ENCODE peak calls at places on chromosome 14, in seven cellular contexts. One of them, this sample, is unnamed. For H3K4me1, the result is how much of the 10 kb centered on the place peaks cover.

GRCh38 chr14:71789005-71789404 is 143.2 kb upstream of the RGS6 start:
- DNase-seq in GM23248: no peak
- DNase-seq in naive thymus-derived CD4-positive, alpha-beta T cell: no peak
- DNase-seq in mammary epithelial cell: no peak
- DNase-seq in endodermal cell: no peak
- DNase-seq in adrenal gland: no peak
- DNase-seq in upper lobe of left lung: no peak
- DNase-seq in this sample: no peak

GRCh38 chr14:20327005-20327869 is 5.8 kb downstream of the CCNB1IP1 start:
- DNase-seq in adrenal gland: peak
- DNase-seq in endodermal cell: no peak
- DNase-seq in naive thymus-derived CD4-positive, alpha-beta T cell: peak
- DNase-seq in upper lobe of left lung: no peak
- DNase-seq in GM23248: peak
- DNase-seq in mammary epithelial cell: peak
- DNase-seq in this sample: peak

GRCh38 chr14:98685725-98686124 is 586.3 kb downstream of the BCL11B start:
- DNase-seq in GM23248: no peak
- DNase-seq in naive thymus-derived CD4-positive, alpha-beta T cell: no peak
- DNase-seq in adrenal gland: no peak
- DNase-seq in endodermal cell: no peak
- DNase-seq in mammary epithelial cell: no peak
- DNase-seq in upper lobe of left lung: no peak
- DNase-seq in this sample: no peak

GRCh38 chr14:45686771-45687170 is 433.8 kb upstream of the MIS18BP1 start:
- DNase-seq in mammary epithelial cell: no peak
- DNase-seq in GM23248: no peak
- DNase-seq in naive thymus-derived CD4-positive, alpha-beta T cell: no peak
- DNase-seq in upper lobe of left lung: no peak
- DNase-seq in adrenal gland: no peak
- DNase-seq in endodermal cell: no peak
- DNase-seq in this sample: peak

GRCh38 chr14:39102265-39102968 is 618 bp downstream of the SEC23A start:
- DNase-seq in adrenal gland: peak
- DNase-seq in GM23248: peak
- DNase-seq in upper lobe of left lung: peak
- DNase-seq in naive thymus-derived CD4-positive, alpha-beta T cell: peak
- DNase-seq in mammary epithelial cell: peak
- DNase-seq in endodermal cell: no peak
- DNase-seq in this sample: peak

GRCh38 chr14:72788972-72789728 is 104.8 kb downstream of the DPF3 start:
- DNase-seq in mammary epithelial cell: no peak
- DNase-seq in upper lobe of left lung: no peak
- DNase-seq in endodermal cell: peak
- DNase-seq in GM23248: no peak
- DNase-seq in adrenal gland: no peak
- DNase-seq in naive thymus-derived CD4-positive, alpha-beta T cell: no peak
- DNase-seq in this sample: no peak

GRCh38 chr14:99316281-99317163 is 44.5 kb upstream of the BCL11B start:
- DNase-seq in GM23248: no peak
- DNase-seq in adrenal gland: no peak
- DNase-seq in endodermal cell: no peak
- DNase-seq in mammary epithelial cell: no peak
- DNase-seq in upper lobe of left lung: no peak
- DNase-seq in naive thymus-derived CD4-positive, alpha-beta T cell: no peak
- DNase-seq in this sample: no peak

GRCh38 chr14:86450075-86450474 is 920.1 kb downstream of the FLRT2 start:
- DNase-seq in adrenal gland: no peak
- DNase-seq in naive thymus-derived CD4-positive, alpha-beta T cell: no peak
- DNase-seq in endodermal cell: no peak
- DNase-seq in GM23248: no peak
- DNase-seq in upper lobe of left lung: no peak
- DNase-seq in mammary epithelial cell: no peak
- DNase-seq in this sample: no peak

GRCh38 chr14:23421594-23421993 is 13.5 kb upstream of the MYH6 start:
- DNase-seq in adrenal gland: no peak
- DNase-seq in endodermal cell: no peak
- DNase-seq in GM23248: no peak
- DNase-seq in naive thymus-derived CD4-positive, alpha-beta T cell: no peak
- DNase-seq in mammary epithelial cell: no peak
- DNase-seq in upper lobe of left lung: no peak
- DNase-seq in this sample: no peak

GRCh38 chr14:67508973-67509372 is 20.5 kb upstream of the TMEM229B start:
- DNase-seq in adrenal gland: no peak
- DNase-seq in naive thymus-derived CD4-positive, alpha-beta T cell: no peak
- DNase-seq in endodermal cell: no peak
- DNase-seq in upper lobe of left lung: no peak
- DNase-seq in GM23248: no peak
- DNase-seq in mammary epithelial cell: no peak
- DNase-seq in this sample: no peak
- H3K4me1 ChIP-seq in adrenal gland: half or more
- H3K4me1 ChIP-seq in naive thymus-derived CD4-positive, alpha-beta T cell: under half
- H3K4me1 ChIP-seq in endodermal cell: under half
- H3K4me1 ChIP-seq in upper lobe of left lung: under half
- H3K4me1 ChIP-seq in GM23248: under half
- H3K4me1 ChIP-seq in mammary epithelial cell: under half
- H3K4me1 ChIP-seq in this sample: under half

DNA sequence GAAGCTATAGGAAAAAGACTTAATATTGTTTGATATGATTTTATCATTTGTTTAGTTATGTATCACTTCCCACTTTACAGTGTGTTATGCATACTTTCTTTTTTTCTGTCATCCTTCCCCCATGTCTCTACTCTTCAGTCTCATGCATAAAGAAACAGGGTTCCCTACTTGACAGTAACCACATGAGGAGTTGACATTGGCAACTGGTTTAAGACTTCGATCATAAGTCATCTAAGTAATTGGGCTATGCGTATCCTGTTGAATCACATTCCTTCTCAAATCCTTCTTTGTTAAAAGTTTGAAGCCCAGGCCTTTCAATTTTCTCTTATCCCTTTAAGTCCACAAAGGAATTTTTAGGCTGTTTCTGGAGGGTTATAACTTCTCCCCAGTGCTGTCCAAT is 358.7 kb downstream of the RAD51B start:
- DNase-seq in endodermal cell: no peak
- DNase-seq in adrenal gland: no peak
- DNase-seq in naive thymus-derived CD4-positive, alpha-beta T cell: no peak
- DNase-seq in mammary epithelial cell: no peak
- DNase-seq in GM23248: no peak
- DNase-seq in upper lobe of left lung: no peak
- DNase-seq in this sample: no peak
- H3K4me1 ChIP-seq in endodermal cell: under half
- H3K4me1 ChIP-seq in adrenal gland: under half
- H3K4me1 ChIP-seq in naive thymus-derived CD4-positive, alpha-beta T cell: under half
- H3K4me1 ChIP-seq in mammary epithelial cell: under half
- H3K4me1 ChIP-seq in GM23248: under half
- H3K4me1 ChIP-seq in upper lobe of left lung: under half
- H3K4me1 ChIP-seq in this sample: under half

GRCh38 chr14:103110681-103111296 is 12.5 kb upstream of the TNFAIP2 start:
- DNase-seq in upper lobe of left lung: no peak
- DNase-seq in GM23248: no peak
- DNase-seq in mammary epithelial cell: no peak
- DNase-seq in naive thymus-derived CD4-positive, alpha-beta T cell: no peak
- DNase-seq in endodermal cell: no peak
- DNase-seq in adrenal gland: no peak
- DNase-seq in this sample: peak
- H3K4me1 ChIP-seq in upper lobe of left lung: under half
- H3K4me1 ChIP-seq in GM23248: under half
- H3K4me1 ChIP-seq in mammary epithelial cell: under half
- H3K4me1 ChIP-seq in naive thymus-derived CD4-positive, alpha-beta T cell: under half
- H3K4me1 ChIP-seq in endodermal cell: under half
- H3K4me1 ChIP-seq in adrenal gland: under half
- H3K4me1 ChIP-seq in this sample: half or more

DNA sequence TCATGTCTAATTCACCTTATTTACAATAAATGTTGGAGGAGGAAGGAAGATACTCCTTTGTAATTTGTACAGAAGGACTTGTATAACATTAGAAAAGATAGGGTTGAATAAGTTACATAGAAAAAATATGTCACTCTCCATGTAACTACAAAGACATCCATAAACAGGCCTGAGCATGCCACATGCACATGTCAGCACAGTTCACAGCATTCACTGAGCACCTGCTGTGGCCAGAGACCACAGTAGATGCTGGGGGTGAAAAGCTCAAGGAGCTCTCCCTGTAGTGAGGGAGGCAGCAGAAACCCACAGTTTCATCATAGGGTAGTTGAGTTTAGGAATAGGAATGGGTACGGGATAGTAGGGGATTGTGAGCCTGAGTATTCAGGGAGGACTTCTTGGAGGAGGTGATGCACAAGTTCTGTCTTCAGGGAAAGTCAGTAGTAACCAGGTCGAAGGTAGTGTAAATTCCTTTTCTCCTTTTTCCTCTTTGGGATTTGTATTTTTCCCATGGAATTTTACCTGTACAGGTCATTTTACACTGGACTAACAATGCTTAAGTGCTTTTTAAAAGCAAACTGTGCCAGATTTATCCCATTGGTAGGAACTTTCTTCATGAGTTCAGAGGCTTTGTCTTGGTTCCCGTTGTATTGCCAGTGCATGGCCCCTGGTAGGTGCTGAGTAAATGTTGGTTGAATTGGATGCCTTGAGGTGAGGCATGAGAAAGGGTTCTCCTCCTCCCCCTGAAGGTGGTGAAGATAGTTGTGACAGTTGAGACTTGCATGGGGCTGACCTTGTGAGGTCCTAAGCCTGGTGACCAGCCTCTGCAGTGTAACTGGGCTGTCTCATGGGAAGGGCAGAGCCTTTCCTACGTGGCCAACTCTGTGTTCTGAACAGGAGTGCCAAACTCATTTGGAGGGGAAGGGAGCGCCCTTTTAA is 20.2 kb downstream of the PRKCH start:
- DNase-seq in mammary epithelial cell: peak
- DNase-seq in endodermal cell: no peak
- DNase-seq in adrenal gland: no peak
- DNase-seq in naive thymus-derived CD4-positive, alpha-beta T cell: no peak
- DNase-seq in GM23248: no peak
- DNase-seq in upper lobe of left lung: no peak
- DNase-seq in this sample: no peak
- H3K4me1 ChIP-seq in mammary epithelial cell: under half
- H3K4me1 ChIP-seq in endodermal cell: under half
- H3K4me1 ChIP-seq in adrenal gland: under half
- H3K4me1 ChIP-seq in naive thymus-derived CD4-positive, alpha-beta T cell: half or more
- H3K4me1 ChIP-seq in GM23248: under half
- H3K4me1 ChIP-seq in upper lobe of left lung: half or more
- H3K4me1 ChIP-seq in this sample: under half

GRCh38 chr14:65071544-65071943 is 30.8 kb downstream of the MAX start:
- DNase-seq in endodermal cell: no peak
- DNase-seq in adrenal gland: no peak
- DNase-seq in mammary epithelial cell: no peak
- DNase-seq in upper lobe of left lung: no peak
- DNase-seq in GM23248: no peak
- DNase-seq in naive thymus-derived CD4-positive, alpha-beta T cell: no peak
- DNase-seq in this sample: no peak

GRCh38 chr14:65073605-65074201 is 28.6 kb downstream of the MAX start:
- DNase-seq in naive thymus-derived CD4-positive, alpha-beta T cell: no peak
- DNase-seq in mammary epithelial cell: no peak
- DNase-seq in GM23248: no peak
- DNase-seq in endodermal cell: no peak
- DNase-seq in adrenal gland: no peak
- DNase-seq in upper lobe of left lung: no peak
- DNase-seq in this sample: no peak

GRCh38 chr14:65072256-65072655 is 30.1 kb downstream of the MAX start:
- DNase-seq in mammary epithelial cell: no peak
- DNase-seq in upper lobe of left lung: no peak
- DNase-seq in GM23248: no peak
- DNase-seq in naive thymus-derived CD4-positive, alpha-beta T cell: no peak
- DNase-seq in endodermal cell: no peak
- DNase-seq in adrenal gland: no peak
- DNase-seq in this sample: no peak

GRCh38 chr14:65074449-65075155 is 27.7 kb downstream of the MAX start:
- DNase-seq in endodermal cell: no peak
- DNase-seq in adrenal gland: no peak
- DNase-seq in upper lobe of left lung: no peak
- DNase-seq in mammary epithelial cell: no peak
- DNase-seq in GM23248: no peak
- DNase-seq in naive thymus-derived CD4-positive, alpha-beta T cell: no peak
- DNase-seq in this sample: no peak

GRCh38 chr14:65072937-65073336 is 29.4 kb downstream of the MAX start:
- DNase-seq in mammary epithelial cell: no peak
- DNase-seq in GM23248: no peak
- DNase-seq in upper lobe of left lung: no peak
- DNase-seq in endodermal cell: no peak
- DNase-seq in naive thymus-derived CD4-positive, alpha-beta T cell: no peak
- DNase-seq in adrenal gland: no peak
- DNase-seq in this sample: no peak
- H3K4me1 ChIP-seq in mammary epithelial cell: under half
- H3K4me1 ChIP-seq in GM23248: under half
- H3K4me1 ChIP-seq in upper lobe of left lung: under half
- H3K4me1 ChIP-seq in endodermal cell: under half
- H3K4me1 ChIP-seq in naive thymus-derived CD4-positive, alpha-beta T cell: under half
- H3K4me1 ChIP-seq in adrenal gland: under half
- H3K4me1 ChIP-seq in this sample: under half

DNA sequence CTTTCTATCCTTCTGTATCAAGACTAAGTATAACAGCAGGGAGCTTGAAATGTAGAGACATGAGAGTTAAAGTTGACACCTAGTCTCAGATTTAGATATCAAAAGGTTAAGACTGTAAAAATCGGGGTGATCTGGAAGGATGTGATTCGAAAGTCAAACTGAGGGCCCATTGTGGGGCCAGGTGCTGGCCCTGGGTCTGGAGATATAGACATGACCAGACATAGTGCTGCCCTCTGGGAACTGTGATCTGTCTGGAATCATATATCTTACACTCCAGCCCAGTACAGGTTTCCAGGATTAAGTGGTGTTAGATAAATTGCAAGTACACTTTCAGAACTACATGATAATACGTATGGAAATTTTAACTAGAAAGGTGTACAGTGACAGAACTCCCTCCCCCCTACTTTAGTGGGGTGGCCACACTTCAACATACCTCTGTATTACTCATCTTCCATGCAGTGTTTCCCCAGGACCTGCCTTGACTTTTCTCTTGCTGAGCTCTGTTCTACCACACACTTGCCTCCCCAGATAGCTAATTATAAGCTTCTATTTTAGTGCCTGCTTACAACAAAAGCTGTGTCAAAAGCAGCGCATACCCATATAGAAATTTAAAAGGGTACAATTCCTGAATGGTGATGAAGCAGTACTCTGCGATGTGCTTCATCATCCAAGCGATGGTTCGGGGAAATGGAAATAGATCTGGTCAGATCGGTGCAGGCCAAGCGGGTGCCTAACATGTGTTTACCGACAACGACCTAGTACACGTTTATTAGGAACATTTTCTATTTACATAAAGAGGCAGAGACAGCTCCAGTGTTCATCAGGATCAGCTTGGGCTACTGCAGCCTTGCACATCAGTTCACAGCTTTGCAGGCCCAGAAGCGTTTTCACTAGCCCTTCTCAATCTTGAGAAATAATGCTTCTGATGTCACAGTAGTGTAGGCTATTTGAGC is 68.7 kb downstream of the ARF6 start:
- DNase-seq in endodermal cell: no peak
- DNase-seq in GM23248: no peak
- DNase-seq in mammary epithelial cell: peak
- DNase-seq in naive thymus-derived CD4-positive, alpha-beta T cell: no peak
- DNase-seq in adrenal gland: no peak
- DNase-seq in upper lobe of left lung: no peak
- DNase-seq in this sample: no peak
- H3K4me1 ChIP-seq in endodermal cell: under half
- H3K4me1 ChIP-seq in GM23248: under half
- H3K4me1 ChIP-seq in mammary epithelial cell: under half
- H3K4me1 ChIP-seq in naive thymus-derived CD4-positive, alpha-beta T cell: under half
- H3K4me1 ChIP-seq in adrenal gland: under half
- H3K4me1 ChIP-seq in upper lobe of left lung: under half
- H3K4me1 ChIP-seq in this sample: under half

GRCh38 chr14:105331575-105332351 is 17.2 kb downstream of the PACS2 start:
- DNase-seq in upper lobe of left lung: no peak
- DNase-seq in endodermal cell: no peak
- DNase-seq in naive thymus-derived CD4-positive, alpha-beta T cell: peak
- DNase-seq in mammary epithelial cell: no peak
- DNase-seq in adrenal gland: no peak
- DNase-seq in GM23248: no peak
- DNase-seq in this sample: no peak
- H3K4me1 ChIP-seq in upper lobe of left lung: under half
- H3K4me1 ChIP-seq in endodermal cell: under half
- H3K4me1 ChIP-seq in naive thymus-derived CD4-positive, alpha-beta T cell: under half
- H3K4me1 ChIP-seq in mammary epithelial cell: under half
- H3K4me1 ChIP-seq in adrenal gland: under half
- H3K4me1 ChIP-seq in GM23248: under half
- H3K4me1 ChIP-seq in this sample: half or more